ENCODE peak calls at places on chromosomes 6 and 20, in nine cellular contexts. One of them, this sample, is unnamed.

GRCh38 chr20:51366155-51366886 is 176.2 kb downstream of the NFATC2 start:
- DNase-seq in SK-N-SH: no peak
- DNase-seq in breast epithelium: no peak
- DNase-seq in HCT116: peak
- DNase-seq in transverse colon: peak
- DNase-seq in suprapubic skin: peak
- DNase-seq in stomach: peak
- DNase-seq in vagina: no peak
- DNase-seq in K562: no peak
- DNase-seq in this sample: no peak

GRCh38 chr6:31007694-31008093 is 2.6 kb upstream of the MUC22 start:
- DNase-seq in stomach: no peak
- DNase-seq in HCT116: no peak
- DNase-seq in suprapubic skin: no peak
- DNase-seq in transverse colon: no peak
- DNase-seq in vagina: no peak
- DNase-seq in K562: no peak
- DNase-seq in breast epithelium: no peak
- DNase-seq in SK-N-SH: no peak
- DNase-seq in this sample: no peak

GRCh38 chr6:138107752-138108592 is 753 bp upstream of the PERP start:
- DNase-seq in HCT116: peak
- DNase-seq in K562: peak
- DNase-seq in vagina: no peak
- DNase-seq in suprapubic skin: peak
- DNase-seq in transverse colon: peak
- DNase-seq in stomach: peak
- DNase-seq in breast epithelium: no peak
- DNase-seq in SK-N-SH: peak
- DNase-seq in this sample: peak

GRCh38 chr6:3039384-3039783 is 28.9 kb upstream of the RIPK1 start:
- DNase-seq in SK-N-SH: no peak
- DNase-seq in K562: no peak
- DNase-seq in suprapubic skin: no peak
- DNase-seq in vagina: no peak
- DNase-seq in stomach: no peak
- DNase-seq in transverse colon: no peak
- DNase-seq in HCT116: no peak
- DNase-seq in breast epithelium: no peak
- DNase-seq in this sample: no peak

GRCh38 chr6:33787954-33788693 is 806 bp downstream of the LEMD2 start:
- DNase-seq in breast epithelium: no peak
- DNase-seq in vagina: no peak
- DNase-seq in suprapubic skin: peak
- DNase-seq in transverse colon: peak
- DNase-seq in SK-N-SH: peak
- DNase-seq in HCT116: peak
- DNase-seq in stomach: peak
- DNase-seq in K562: peak
- DNase-seq in this sample: peak

GRCh38 chr6:32984639-32985389 is 16.4 kb downstream of the BRD2 start:
- DNase-seq in K562: peak
- DNase-seq in stomach: peak
- DNase-seq in suprapubic skin: peak
- DNase-seq in breast epithelium: peak
- DNase-seq in transverse colon: peak
- DNase-seq in HCT116: peak
- DNase-seq in vagina: no peak
- DNase-seq in SK-N-SH: peak
- DNase-seq in this sample: peak

GRCh38 chr6:31922942-31923341 is 4.6 kb upstream of the C2 start:
- DNase-seq in transverse colon: no peak
- DNase-seq in stomach: peak
- DNase-seq in HCT116: peak
- DNase-seq in SK-N-SH: no peak
- DNase-seq in suprapubic skin: no peak
- DNase-seq in K562: no peak
- DNase-seq in vagina: no peak
- DNase-seq in breast epithelium: no peak
- DNase-seq in this sample: peak

GRCh38 chr20:53678990-53679596 is 85.5 kb upstream of the ZNF217 start:
- DNase-seq in suprapubic skin: no peak
- DNase-seq in stomach: no peak
- DNase-seq in HCT116: no peak
- DNase-seq in vagina: no peak
- DNase-seq in SK-N-SH: no peak
- DNase-seq in transverse colon: no peak
- DNase-seq in K562: no peak
- DNase-seq in breast epithelium: no peak
- DNase-seq in this sample: no peak

GRCh38 chr6:42940493-42941045 is 11.3 kb downstream of the CNPY3 start:
- DNase-seq in SK-N-SH: no peak
- DNase-seq in vagina: no peak
- DNase-seq in breast epithelium: no peak
- DNase-seq in transverse colon: no peak
- DNase-seq in suprapubic skin: no peak
- DNase-seq in K562: peak
- DNase-seq in HCT116: no peak
- DNase-seq in stomach: no peak
- DNase-seq in this sample: no peak
- TF ChIP-seq CTCF in SK-N-SH: no peak
- TF ChIP-seq CTCF in vagina: no peak
- TF ChIP-seq CTCF in breast epithelium: no peak
- TF ChIP-seq CTCF in transverse colon: no peak
- TF ChIP-seq CTCF in suprapubic skin: no peak
- TF ChIP-seq CTCF in K562: no peak
- TF ChIP-seq CTCF in HCT116: no peak
- TF ChIP-seq CTCF in stomach: no peak
- TF ChIP-seq CTCF in this sample: no peak

DNA sequence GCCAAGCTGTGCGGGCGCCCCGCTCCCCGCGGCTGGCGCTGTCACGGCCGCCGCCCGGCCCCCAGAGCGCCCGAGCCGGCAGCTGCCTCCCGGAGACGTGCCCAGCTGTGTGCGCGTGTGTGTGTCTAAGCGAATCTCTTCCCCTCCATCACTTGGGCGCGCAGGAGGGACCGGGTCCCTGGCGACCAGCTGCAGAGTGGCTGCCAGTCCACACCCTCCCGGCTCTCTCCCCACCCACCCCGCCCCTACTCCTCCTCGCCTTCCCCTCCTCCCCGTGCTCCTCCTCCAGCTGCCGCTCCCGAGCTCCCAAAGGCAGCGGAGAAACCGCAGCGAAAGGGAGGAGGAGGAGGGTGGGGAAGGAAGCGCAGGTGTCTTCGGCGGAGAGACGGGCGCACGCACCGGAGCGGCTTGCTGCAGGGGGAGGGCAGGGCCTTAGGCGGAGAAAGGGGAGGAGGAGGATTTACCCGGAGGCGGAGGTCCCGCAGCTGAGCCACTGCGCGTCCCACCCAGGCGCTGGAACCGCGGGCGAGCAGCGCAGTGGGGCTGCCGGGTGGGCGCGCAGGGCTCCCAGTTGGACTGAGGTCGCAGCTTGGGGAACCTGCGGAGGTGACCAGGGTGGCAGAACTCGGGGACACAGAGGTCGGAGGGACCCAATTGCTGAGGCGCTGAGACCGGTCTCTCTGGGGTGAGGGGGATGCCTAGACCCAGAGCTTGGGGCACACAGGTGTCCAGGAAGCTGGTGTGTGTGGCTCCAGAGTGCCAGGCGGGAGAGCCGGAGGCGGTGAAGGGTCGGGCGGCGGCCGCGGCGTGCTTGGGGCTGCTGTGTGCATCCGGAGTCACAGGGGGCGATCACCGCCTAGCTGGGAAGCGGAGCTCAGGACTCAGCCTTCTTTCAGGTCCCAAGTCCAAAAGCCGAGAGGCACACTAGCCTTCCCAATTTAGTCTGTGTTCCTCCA is at the start of gene HS3ST5:
- DNase-seq in stomach: no peak
- DNase-seq in transverse colon: peak
- DNase-seq in breast epithelium: no peak
- DNase-seq in SK-N-SH: peak
- DNase-seq in HCT116: peak
- DNase-seq in vagina: no peak
- DNase-seq in K562: no peak
- DNase-seq in suprapubic skin: peak
- DNase-seq in this sample: peak
- TF ChIP-seq POLR2AphosphoS5 in stomach: no peak
- TF ChIP-seq POLR2AphosphoS5 in transverse colon: no peak
- TF ChIP-seq POLR2AphosphoS5 in breast epithelium: no peak
- TF ChIP-seq POLR2AphosphoS5 in SK-N-SH: no peak
- TF ChIP-seq POLR2AphosphoS5 in HCT116: no peak
- TF ChIP-seq POLR2AphosphoS5 in vagina: no peak
- TF ChIP-seq POLR2AphosphoS5 in K562: no peak
- TF ChIP-seq POLR2AphosphoS5 in suprapubic skin: no peak
- TF ChIP-seq POLR2AphosphoS5 in this sample: peak

GRCh38 chr6:150637266-150637665 is 37.6 kb downstream of the PLEKHG1 start:
- DNase-seq in vagina: no peak
- DNase-seq in stomach: no peak
- DNase-seq in K562: no peak
- DNase-seq in breast epithelium: no peak
- DNase-seq in SK-N-SH: no peak
- DNase-seq in transverse colon: no peak
- DNase-seq in HCT116: no peak
- DNase-seq in suprapubic skin: no peak
- DNase-seq in this sample: no peak

GRCh38 chr6:150636808-150637207 is 37.1 kb downstream of the PLEKHG1 start:
- DNase-seq in breast epithelium: no peak
- DNase-seq in transverse colon: no peak
- DNase-seq in SK-N-SH: no peak
- DNase-seq in suprapubic skin: no peak
- DNase-seq in HCT116: no peak
- DNase-seq in stomach: no peak
- DNase-seq in vagina: no peak
- DNase-seq in K562: no peak
- DNase-seq in this sample: no peak

GRCh38 chr6:150638765-150639164 is 39.1 kb downstream of the PLEKHG1 start:
- DNase-seq in suprapubic skin: no peak
- DNase-seq in transverse colon: no peak
- DNase-seq in vagina: no peak
- DNase-seq in K562: no peak
- DNase-seq in SK-N-SH: no peak
- DNase-seq in breast epithelium: no peak
- DNase-seq in stomach: no peak
- DNase-seq in HCT116: no peak
- DNase-seq in this sample: no peak

GRCh38 chr6:150639823-150640331 is 40.2 kb downstream of the PLEKHG1 start:
- DNase-seq in suprapubic skin: no peak
- DNase-seq in HCT116: no peak
- DNase-seq in breast epithelium: no peak
- DNase-seq in stomach: no peak
- DNase-seq in SK-N-SH: no peak
- DNase-seq in K562: no peak
- DNase-seq in vagina: no peak
- DNase-seq in transverse colon: no peak
- DNase-seq in this sample: no peak

DNA sequence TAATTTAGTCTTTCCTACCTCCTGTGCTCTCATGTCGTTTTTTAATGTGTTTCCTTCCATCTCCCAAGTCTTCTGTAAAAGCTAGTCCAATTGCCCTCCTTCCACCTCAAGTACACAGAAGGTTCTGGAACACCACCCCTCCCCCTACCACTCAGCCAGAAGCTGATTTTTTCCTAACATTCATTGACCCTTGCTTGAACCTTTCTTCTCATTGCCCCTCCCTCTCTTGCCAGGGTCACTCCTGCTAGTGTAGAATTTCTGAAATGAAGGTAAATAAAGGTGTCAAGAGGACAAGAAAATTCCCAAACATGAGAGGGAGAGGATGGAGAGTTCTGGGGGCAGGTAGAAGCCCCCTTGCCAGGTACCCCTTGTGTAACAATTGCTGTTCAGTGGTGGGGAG is 38.6 kb downstream of the PLEKHG1 start:
- DNase-seq in HCT116: no peak
- DNase-seq in breast epithelium: no peak
- DNase-seq in transverse colon: no peak
- DNase-seq in stomach: no peak
- DNase-seq in suprapubic skin: no peak
- DNase-seq in vagina: no peak
- DNase-seq in K562: no peak
- DNase-seq in SK-N-SH: no peak
- DNase-seq in this sample: no peak
- H3K4me3 ChIP-seq in HCT116: no peak
- H3K4me3 ChIP-seq in breast epithelium: no peak
- H3K4me3 ChIP-seq in transverse colon: no peak
- H3K4me3 ChIP-seq in stomach: no peak
- H3K4me3 ChIP-seq in suprapubic skin: no peak
- H3K4me3 ChIP-seq in vagina: no peak
- H3K4me3 ChIP-seq in K562: no peak
- H3K4me3 ChIP-seq in SK-N-SH: no peak
- H3K4me3 ChIP-seq in this sample: no peak

GRCh38 chr6:111256646-111257045 is 169.3 kb downstream of the SLC16A10 start:
- DNase-seq in SK-N-SH: no peak
- DNase-seq in K562: no peak
- DNase-seq in breast epithelium: no peak
- DNase-seq in stomach: no peak
- DNase-seq in vagina: no peak
- DNase-seq in transverse colon: no peak
- DNase-seq in HCT116: no peak
- DNase-seq in suprapubic skin: no peak
- DNase-seq in this sample: no peak
- TF ChIP-seq CTCF in SK-N-SH: peak
- TF ChIP-seq CTCF in K562: peak
- TF ChIP-seq CTCF in breast epithelium: no peak
- TF ChIP-seq CTCF in stomach: no peak
- TF ChIP-seq CTCF in vagina: no peak
- TF ChIP-seq CTCF in transverse colon: no peak
- TF ChIP-seq CTCF in HCT116: no peak
- TF ChIP-seq CTCF in suprapubic skin: no peak
- TF ChIP-seq CTCF in this sample: no peak

GRCh38 chr6:63649847-63650265 is 14.3 kb downstream of the PHF3 start:
- DNase-seq in K562: no peak
- DNase-seq in stomach: no peak
- DNase-seq in suprapubic skin: no peak
- DNase-seq in vagina: no peak
- DNase-seq in HCT116: no peak
- DNase-seq in SK-N-SH: no peak
- DNase-seq in breast epithelium: no peak
- DNase-seq in transverse colon: no peak
- DNase-seq in this sample: no peak
- TF ChIP-seq POLR2AphosphoS5 in K562: no peak
- TF ChIP-seq POLR2AphosphoS5 in stomach: no peak
- TF ChIP-seq POLR2AphosphoS5 in suprapubic skin: no peak
- TF ChIP-seq POLR2AphosphoS5 in vagina: no peak
- TF ChIP-seq POLR2AphosphoS5 in HCT116: no peak
- TF ChIP-seq POLR2AphosphoS5 in SK-N-SH: no peak
- TF ChIP-seq POLR2AphosphoS5 in breast epithelium: no peak
- TF ChIP-seq POLR2AphosphoS5 in transverse colon: no peak
- TF ChIP-seq POLR2AphosphoS5 in this sample: no peak

DNA sequence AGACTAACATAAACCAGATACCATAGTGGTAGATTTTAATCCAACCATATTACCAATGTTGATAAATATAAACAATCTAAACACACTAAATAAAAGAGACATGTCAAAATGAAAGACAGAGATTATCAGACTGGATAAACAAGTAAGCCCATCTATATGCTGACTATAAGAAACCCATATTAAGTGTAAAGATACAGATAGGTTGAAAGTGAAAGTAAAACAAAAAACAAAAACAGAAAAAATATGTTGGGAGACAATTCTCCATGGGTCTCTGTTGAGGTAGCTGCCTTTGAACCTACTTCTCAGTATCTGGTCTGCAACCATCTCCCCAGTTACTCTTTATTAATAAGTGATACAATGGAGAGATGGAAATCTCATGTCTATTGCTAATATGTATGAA is 21.2 kb downstream of the REV3L start:
- DNase-seq in stomach: no peak
- DNase-seq in suprapubic skin: no peak
- DNase-seq in transverse colon: no peak
- DNase-seq in breast epithelium: no peak
- DNase-seq in vagina: no peak
- DNase-seq in K562: no peak
- DNase-seq in SK-N-SH: no peak
- DNase-seq in HCT116: no peak
- DNase-seq in this sample: no peak
- H3K4me3 ChIP-seq in stomach: no peak
- H3K4me3 ChIP-seq in suprapubic skin: no peak
- H3K4me3 ChIP-seq in transverse colon: no peak
- H3K4me3 ChIP-seq in breast epithelium: no peak
- H3K4me3 ChIP-seq in vagina: no peak
- H3K4me3 ChIP-seq in K562: no peak
- H3K4me3 ChIP-seq in SK-N-SH: no peak
- H3K4me3 ChIP-seq in HCT116: no peak
- H3K4me3 ChIP-seq in this sample: no peak

This sample was measured in GM23338.